ENCODE peak calls at places on chromosomes 2 and 18, in four cellular contexts. L is CD8-positive, alpha-beta T cell; B is hepatocyte; O is pancreas. X is an unnamed sample. For H3K4me1 and H3K36me3, the result is how much of the 10 kb centered on the place peaks cover.

GRCh38 chr2:139031722-139032121 is 251.5 kb upstream of the NXPH2 start:
- DNase-seq in L (no peak), B (peak), O (no peak), X (peak)

GRCh38 chr2:237932731-237933131 is 34.1 kb upstream of the UBE2F start:
- DNase-seq in L (no peak), B (no peak), O (no peak), X (no peak)

GRCh38 chr2:240983996-240984498 is 14.4 kb upstream of the SNED1 start:
- DNase-seq in L (no peak), B (no peak), O (peak), X (no peak)

GRCh38 chr2:171147081-171147480 is 13.6 kb downstream of the TLK1 start:
- DNase-seq in L (no peak), B (no peak), O (no peak), X (no peak)

GRCh38 chr18:36583155-36583745 is 245.6 kb downstream of the TPGS2 start:
- DNase-seq in L (no peak), B (no peak), O (no peak), X (no peak)

GRCh38 chr18:33700513-33700976 is 122.5 kb downstream of the ASXL3 start:
- DNase-seq in L (no peak), B (no peak), O (no peak), X (no peak)

GRCh38 chr2:50395510-50396300 is 636.2 kb downstream of the NRXN1 start:
- DNase-seq in L (no peak), B (no peak), O (no peak), X (no peak)

GRCh38 chr2:115290478-115290877 is 848.0 kb downstream of the DPP10 start:
- DNase-seq in L (no peak), B (no peak), O (no peak), X (no peak)

GRCh38 chr2:181308731-181309130 is 148.5 kb upstream of the ITGA4 start:
- DNase-seq in L (no peak), B (no peak), O (no peak), X (no peak)
- H3K4me1 ChIP-seq in L (half or more), B (under half), O (under half), X (under half)

GRCh38 chr2:169735623-169736022 is 2.0 kb downstream of the KLHL23 start:
- DNase-seq in L (no peak), B (no peak), O (no peak), X (no peak)
- H3K4me3 ChIP-seq in L (no peak), B (no peak), O (no peak), X (no peak)

DNA sequence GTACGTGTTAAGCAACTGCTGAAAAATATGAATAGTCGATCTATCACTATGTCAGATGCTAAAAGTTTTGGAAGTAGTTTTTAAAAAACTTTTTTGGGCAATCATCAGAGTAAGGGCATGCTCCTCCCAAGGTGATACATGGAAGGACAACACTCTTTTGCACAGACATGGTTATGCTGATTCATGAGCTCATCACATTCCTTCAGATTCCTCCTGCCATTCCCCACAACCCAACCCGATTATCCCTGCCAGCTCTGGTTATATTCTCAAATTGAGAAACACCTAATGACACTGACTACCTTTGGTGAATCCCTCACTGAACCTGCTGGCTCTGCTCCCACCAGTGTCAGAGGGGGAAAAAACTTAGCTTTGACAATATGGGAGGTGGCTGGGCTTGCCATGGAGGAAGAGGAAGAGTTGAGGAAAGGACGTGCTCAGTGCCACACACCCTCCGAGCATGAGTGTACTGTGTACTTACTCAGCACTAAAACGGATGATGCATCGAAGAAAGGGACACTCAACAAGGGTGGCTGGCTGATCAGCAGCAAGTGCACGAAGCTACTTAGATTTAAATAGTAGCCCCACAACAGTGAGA is 83.9 kb upstream of the RNU4ATAC start:
- DNase-seq in L (no peak), B (no peak), O (no peak), X (no peak)
- H3K36me3 ChIP-seq in L (under half), B (under half), O (under half), X (under half)

GRCh38 chr2:43052204-43052943 is 174.0 kb downstream of the ZFP36L2 start:
- DNase-seq in L (no peak), B (no peak), O (no peak), X (no peak)
- H3K4me1 ChIP-seq in L (under half), B (under half), O (under half), X (under half)

GRCh38 chr18:57784034-57784815 is 18.9 kb downstream of the ATP8B1 start:
- DNase-seq in L (no peak), B (no peak), O (no peak), X (no peak)

GRCh38 chr18:57781128-57781463 is 22.0 kb downstream of the ATP8B1 start:
- DNase-seq in L (no peak), B (no peak), O (no peak), X (no peak)

GRCh38 chr18:57776354-57776753 is 26.8 kb downstream of the ATP8B1 start:
- DNase-seq in L (no peak), B (no peak), O (no peak), X (no peak)

GRCh38 chr18:57776767-57777166 is 26.3 kb downstream of the ATP8B1 start:
- DNase-seq in L (no peak), B (no peak), O (no peak), X (no peak)

GRCh38 chr18:57780318-57781127 is 22.6 kb downstream of the ATP8B1 start:
- DNase-seq in L (no peak), B (no peak), O (no peak), X (no peak)
- H3K4me3 ChIP-seq in L (no peak), B (no peak), O (no peak), X (no peak)

GRCh38 chr2:233477548-233478433 is 88.8 kb downstream of the USP40 start:
- DNase-seq in L (no peak), B (no peak), O (no peak), X (no peak)

GRCh38 chr2:233480490-233481202 is 85.9 kb downstream of the USP40 start:
- DNase-seq in L (no peak), B (no peak), O (no peak), X (peak)

GRCh38 chr2:233482616-233483015 is 84.0 kb downstream of the USP40 start:
- DNase-seq in L (no peak), B (no peak), O (no peak), X (no peak)

GRCh38 chr2:233481368-233482142 is 85.0 kb downstream of the USP40 start:
- DNase-seq in L (no peak), B (no peak), O (no peak), X (no peak)

GRCh38 chr2:233479616-233480489 is 86.7 kb downstream of the USP40 start:
- DNase-seq in L (no peak), B (no peak), O (no peak), X (no peak)
- H3K36me3 ChIP-seq in L (under half), B (under half), O (under half), X (under half)